ENCODE peak calls at places on chromosomes 13 and 19, in eight cellular contexts. S, M, H, K, J, V, I and Q are unnamed samples.

GRCh38 chr19:34220472-34221063 is 33.8 kb upstream of the GARRE1 start:
- DNase-seq in S (no peak), M (peak; percentile 82), H (peak; percentile 74), K (peak; percentile 76), J (peak; percentile 78), V (no peak), I (no peak), Q (peak; percentile 57)

GRCh38 chr19:5663904-5664303 is 16.4 kb downstream of the MICOS13 start:
- DNase-seq in S (no peak), M (no peak), H (no peak), K (no peak), J (no peak), V (no peak), I (no peak), Q (no peak)

GRCh38 chr19:34217952-34218817 is 36.2 kb upstream of the GARRE1 start:
- DNase-seq in S (peak; percentile 30), M (peak; percentile 96), H (peak; percentile 44), K (peak; percentile 59), J (peak; percentile 72), V (no peak), I (peak; percentile 96), Q (no peak)

GRCh38 chr13:113723400-113724015 is 35.5 kb upstream of the TMEM255B start:
- DNase-seq in S (no peak), M (no peak), H (no peak), K (no peak), J (no peak), V (no peak), I (no peak), Q (no peak)

GRCh38 chr13:101291647-101292515 is 124.4 kb downstream of the NALCN start:
- DNase-seq in S (no peak), M (no peak), H (no peak), K (no peak), J (no peak), V (no peak), I (no peak), Q (no peak)

GRCh38 chr19:1272423-1273262 is 2.7 kb upstream of the FAM174C start:
- DNase-seq in S (no peak), M (no peak), H (no peak), K (no peak), J (no peak), V (no peak), I (no peak), Q (no peak)

GRCh38 chr19:3097442-3097871 is 3.3 kb downstream of the GNA11 start:
- DNase-seq in S (no peak), M (no peak), H (peak; percentile 47), K (no peak), J (no peak), V (peak; percentile 29), I (no peak), Q (no peak)

GRCh38 chr13:114153485-114154080 is 21.2 kb upstream of the RASA3 start:
- DNase-seq in S (no peak), M (no peak), H (no peak), K (no peak), J (no peak), V (no peak), I (no peak), Q (no peak)

GRCh38 chr13:21483748-21484147 is 24.6 kb upstream of the ZDHHC20 start:
- DNase-seq in S (no peak), M (no peak), H (no peak), K (no peak), J (no peak), V (no peak), I (no peak), Q (no peak)

GRCh38 chr19:40415799-40416198 is 2.6 kb upstream of the PRX start:
- DNase-seq in S (no peak), M (no peak), H (no peak), K (no peak), J (no peak), V (no peak), I (no peak), Q (no peak)

GRCh38 chr19:35381318-35381717 is 10.4 kb downstream of the GPR42 start:
- DNase-seq in S (no peak), M (no peak), H (no peak), K (no peak), J (no peak), V (no peak), I (no peak), Q (no peak)

GRCh38 chr19:45768644-45769053 is 403 bp downstream of the SIX5 start:
- DNase-seq in S (no peak), M (peak; percentile 69), H (peak; percentile 44), K (no peak), J (peak; percentile 56), V (peak; percentile 55), I (no peak), Q (peak; percentile 67)

GRCh38 chr13:78750735-78751134 is 91.8 kb upstream of the OBI1 start:
- DNase-seq in S (no peak), M (no peak), H (no peak), K (no peak), J (no peak), V (no peak), I (no peak), Q (no peak)

GRCh38 chr13:110575322-110576069 is 14.0 kb upstream of the RAB20 start:
- DNase-seq in S (no peak), M (no peak), H (peak; percentile 50), K (peak; percentile 26), J (peak; percentile 19), V (peak; percentile 23), I (no peak), Q (peak; percentile 47)

GRCh38 chr19:55753401-55753800 is 5.5 kb upstream of the RFPL4A start:
- DNase-seq in S (no peak), M (no peak), H (peak; percentile 94), K (no peak), J (no peak), V (no peak), I (no peak), Q (peak; percentile 78)

GRCh38 chr13:32059511-32059984 is 28.0 kb downstream of the FRY start:
- DNase-seq in S (no peak), M (peak; percentile 67), H (no peak), K (no peak), J (no peak), V (no peak), I (no peak), Q (no peak)

GRCh38 chr13:48158290-48158689 is 63.4 kb upstream of the MED4 start:
- DNase-seq in S (no peak), M (no peak), H (peak; percentile 30), K (no peak), J (no peak), V (no peak), I (no peak), Q (no peak)

GRCh38 chr13:112454648-112455334 is 78.6 kb downstream of the SPACA7 start:
- DNase-seq in S (no peak), M (no peak), H (no peak), K (no peak), J (no peak), V (no peak), I (no peak), Q (no peak)

GRCh38 chr13:24680258-24680920 is at the start of gene ATP12A:
- DNase-seq in S (no peak), M (peak; percentile 2), H (peak; percentile 20), K (peak; percentile 49), J (peak; percentile 46), V (no peak), I (no peak), Q (no peak)

GRCh38 chr13:75879656-75880055 is 243.5 kb downstream of the LMO7 start:
- DNase-seq in S (no peak), M (no peak), H (no peak), K (no peak), J (no peak), V (no peak), I (no peak), Q (no peak)